ENCODE peak calls at places on chromosomes 2 and 18, in seven cellular contexts. G is H9, K is IMR-90, U is neuronal stem cell, R is mesendoderm, I is mesenchymal stem cell, D is H1. S is an unnamed sample.

GRCh38 chr2:48146552-48146951 is 240.3 kb upstream of the FBXO11 start:
- DNase-seq in I (no peak), U (no peak), G (no peak), K (no peak), D (no peak), R (no peak), S (no peak)

GRCh38 chr2:130346741-130347066 is 4.0 kb downstream of the IMP4 start:
- DNase-seq in I (no peak), G (no peak), R (no peak), U (no peak), K (no peak), D (no peak), S (no peak)

GRCh38 chr2:85540131-85540587 is 1.2 kb downstream of the MAT2A start:
- DNase-seq in K (peak; percentile 32), D (no peak), U (no peak), I (peak; percentile 45), G (no peak), R (peak; percentile 31), S (no peak)

GRCh38 chr2:216765810-216766259 is 70.5 kb upstream of the IGFBP5 start:
- DNase-seq in K (no peak), D (peak; percentile 75), U (peak; percentile 90), G (peak; percentile 93), R (peak; percentile 93), I (peak; percentile 54), S (no peak)

GRCh38 chr18:8375269-8375668 is 234.0 kb upstream of the RAB12 start:
- DNase-seq in I (no peak), R (no peak), U (no peak), G (no peak), K (no peak), D (no peak), S (peak; percentile 60)

GRCh38 chr18:13973061-13973460 is 57.7 kb upstream of the MC2R start:
- DNase-seq in I (no peak), D (no peak), U (no peak), K (no peak), G (peak; percentile 52), R (peak; percentile 55), S (no peak)

GRCh38 chr2:46656640-46657039 is 177.3 kb downstream of the TMEM247 start:
- DNase-seq in U (no peak), G (no peak), I (no peak), D (no peak), R (no peak), K (no peak), S (peak; percentile 21)

GRCh38 chr2:3464401-3465005 is 54.8 kb downstream of the ADI1 start:
- DNase-seq in I (no peak), K (no peak), G (no peak), U (no peak), D (no peak), R (no peak), S (no peak)

GRCh38 chr2:126979604-126980003 is 80.9 kb downstream of the TEX51 start:
- DNase-seq in D (no peak), I (no peak), U (no peak), R (no peak), K (no peak), G (no peak), S (no peak)

GRCh38 chr2:222982010-222982908 is 69.7 kb upstream of the KCNE4 start:
- DNase-seq in I (peak; percentile 92), K (peak; percentile 89), D (no peak), G (peak; percentile 62), U (peak; percentile 17), R (peak; percentile 93), S (peak; percentile 60)

GRCh38 chr2:75606851-75607798 is 39.5 kb upstream of the MRPL19 start:
- DNase-seq in R (no peak), U (no peak), K (peak; percentile 65), I (peak; percentile 98), G (no peak), D (no peak), S (peak; percentile 46)

GRCh38 chr18:21513741-21514140 is 86.8 kb downstream of the ESCO1 start:
- DNase-seq in K (no peak), D (no peak), R (no peak), U (no peak), I (no peak), G (no peak), S (peak; percentile 86)

GRCh38 chr2:50049237-50049636 is 894.9 kb upstream of the FSHR start:
- DNase-seq in K (no peak), R (no peak), D (no peak), G (no peak), I (no peak), U (no peak), S (no peak)

GRCh38 chr2:236335696-236336574 is 71.7 kb upstream of the ASB18 start:
- DNase-seq in R (no peak), I (no peak), K (no peak), G (no peak), U (no peak), D (no peak), S (no peak)

GRCh38 chr2:33015421-33016142 is 68.8 kb downstream of the LTBP1 start:
- DNase-seq in R (no peak), G (no peak), K (peak; percentile 82), U (no peak), D (no peak), I (peak; percentile 90), S (peak; percentile 47)

GRCh38 chr18:45201489-45201888 is 413.8 kb upstream of the SLC14A2 start:
- DNase-seq in K (no peak), D (no peak), R (no peak), G (no peak), I (no peak), U (no peak), S (no peak)

GRCh38 chr18:67363694-67364093 is 152.8 kb downstream of the DSEL start:
- DNase-seq in D (no peak), U (no peak), I (no peak), G (no peak), R (peak; percentile 32), K (no peak), S (no peak)

GRCh38 chr2:28610583-28611201 is 114.8 kb downstream of the PLB1 start:
- DNase-seq in I (peak; percentile 87), U (no peak), G (no peak), K (peak; percentile 96), R (peak; percentile 65), D (no peak), S (peak; percentile 88)

GRCh38 chr2:14608245-14608644 is 24.3 kb upstream of the LRATD1 start:
- DNase-seq in U (no peak), G (no peak), R (no peak), D (no peak), K (no peak), I (no peak), S (no peak)

GRCh38 chr2:201621293-201621999 is 21.9 kb downstream of the TMEM237 start:
- DNase-seq in R (no peak), D (no peak), K (peak; percentile 37), I (peak; percentile 10), G (no peak), U (no peak), S (no peak)

GRCh38 chr2:96949153-96949520 is 37.2 kb downstream of the FAM178B start:
- DNase-seq in U (no peak), I (no peak), R (no peak), G (no peak), D (no peak), K (no peak), S (no peak)

GRCh38 chr2:239002591-239002959 is 154.7 kb downstream of the TWIST2 start:
- DNase-seq in D (no peak), U (no peak), R (no peak), I (no peak), G (no peak), K (no peak), S (no peak)
- H3K79me1 ChIP-seq in D (no peaks in the 10 kb centered on the region), U (no peaks in the 10 kb centered on the region), R (no peaks in the 10 kb centered on the region), I (no peaks in the 10 kb centered on the region), G (no peaks in the 10 kb centered on the region), K (no peaks in the 10 kb centered on the region), S (no peaks in the 10 kb centered on the region)

DNA sequence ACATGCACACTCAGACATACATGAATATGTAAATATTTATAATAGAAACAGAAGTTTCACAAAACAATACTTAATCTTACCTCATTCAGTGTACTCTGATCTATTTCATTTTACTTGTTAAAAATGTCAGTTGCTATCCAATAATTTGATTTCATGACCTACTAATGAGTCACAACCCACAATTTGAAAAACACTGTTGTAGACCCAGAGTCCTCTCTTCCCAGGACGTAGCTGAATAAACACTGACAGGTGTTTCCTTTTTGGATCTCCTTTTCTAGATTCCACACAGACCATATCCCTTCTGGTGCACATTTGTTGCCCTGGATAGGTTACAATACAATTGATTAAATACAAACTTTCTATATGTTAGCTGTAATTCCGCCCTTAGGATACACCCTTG is 10.5 kb upstream of the CAVIN2 start:
- DNase-seq in G (no peak), I (no peak), U (no peak), D (no peak), R (no peak), K (peak; percentile 90), S (no peak)
- H3K4me1 ChIP-seq in G (peaks cover 5% of the 10 kb centered on the region), I (no peaks in the 10 kb centered on the region), U (no peaks in the 10 kb centered on the region), D (no peaks in the 10 kb centered on the region), R (peaks cover 4% of the 10 kb centered on the region), K (peaks cover 2% of the 10 kb centered on the region), S (no peaks in the 10 kb centered on the region)

GRCh38 chr2:199186226-199186864 is 271.4 kb downstream of the SATB2 start:
- DNase-seq in I (no peak), G (no peak), U (no peak), D (peak; percentile 25), R (peak; percentile 8), K (no peak), S (no peak)
- H2BK5ac ChIP-seq in I (no peak overlapping the region), G (no peak overlapping the region), U (no peak overlapping the region), D (no peak overlapping the region), R (no peak overlapping the region), K (no peak overlapping the region), S (no peak overlapping the region)

DNA sequence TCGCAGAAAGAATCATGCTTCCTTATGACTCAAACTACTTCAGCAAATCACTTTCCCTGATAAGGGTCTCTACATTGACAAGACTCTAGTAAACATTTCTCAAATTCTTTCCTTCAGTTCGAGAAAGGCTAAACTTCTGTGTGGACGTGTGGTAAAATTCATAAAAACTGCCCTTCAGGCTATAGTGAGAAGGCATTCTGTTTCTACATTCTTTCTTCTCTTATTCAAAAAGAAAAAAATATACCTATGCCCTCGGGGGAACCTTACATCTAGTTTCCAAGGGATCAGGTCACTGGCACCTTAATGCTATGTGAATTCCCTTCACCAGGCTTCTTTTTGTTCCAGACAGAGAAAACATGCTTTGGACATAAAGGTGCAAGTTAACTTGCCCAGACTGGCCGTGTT is 4.9 kb downstream of the VIT start:
- DNase-seq in I (no peak), G (no peak), R (peak; percentile 75), D (no peak), K (peak; percentile 20), U (no peak), S (peak; percentile 76)
- H3K79me1 ChIP-seq in I (no peaks in the 10 kb centered on the region), G (no peaks in the 10 kb centered on the region), R (no peaks in the 10 kb centered on the region), D (no peaks in the 10 kb centered on the region), K (no peaks in the 10 kb centered on the region), U (no peaks in the 10 kb centered on the region), S (peaks cover 32% of the 10 kb centered on the region)

DNA sequence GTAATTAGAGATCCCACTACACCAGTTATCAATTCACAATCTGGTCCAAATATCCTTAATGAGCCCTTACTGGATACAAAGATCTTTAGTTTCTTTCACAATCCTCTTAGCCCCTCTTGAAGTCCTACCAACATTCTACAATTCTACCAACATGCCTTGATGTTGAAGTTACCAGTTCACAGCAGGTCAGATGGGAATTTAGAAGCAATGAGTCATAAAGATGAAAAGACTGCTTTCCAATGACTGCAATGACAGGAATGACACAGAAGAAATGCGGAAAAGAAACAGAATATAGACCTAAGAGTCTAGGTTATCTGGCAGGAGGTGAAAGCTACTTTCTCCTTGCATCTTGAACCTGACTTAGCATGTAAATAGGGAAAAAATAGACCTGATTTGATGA is 24.5 kb downstream of the RTTN start:
- DNase-seq in R (peak; percentile 92), U (no peak), K (peak; percentile 80), D (no peak), G (no peak), I (peak; percentile 72), S (peak; percentile 35)
- H3K4me1 ChIP-seq in R (no peaks in the 10 kb centered on the region), U (peaks cover 2% of the 10 kb centered on the region), K (peaks cover 5% of the 10 kb centered on the region), D (no peaks in the 10 kb centered on the region), G (no peaks in the 10 kb centered on the region), I (peaks cover 2% of the 10 kb centered on the region), S (no peaks in the 10 kb centered on the region)

S was measured in trophoblast cell.